ENCODE peak calls at places on chromosomes 5 and 9, in nine cellular contexts. One of them, this sample, is unnamed.

GRCh38 chr9:92328225-92328624 is 2.5 kb downstream of the CENPP start:
- DNase-seq in heart left ventricle: no peak
- DNase-seq in ELR: peak
- DNase-seq in foreskin keratinocyte: no peak
- DNase-seq in HFFc6: peak
- DNase-seq in bronchial epithelial cell: peak
- DNase-seq in MM.1S: no peak
- DNase-seq in T-cell: no peak
- DNase-seq in aorta: no peak
- DNase-seq in this sample: peak

GRCh38 chr9:726005-726404 is 115.5 kb upstream of the DMRT1 start:
- DNase-seq in heart left ventricle: no peak
- DNase-seq in ELR: no peak
- DNase-seq in foreskin keratinocyte: no peak
- DNase-seq in HFFc6: no peak
- DNase-seq in bronchial epithelial cell: no peak
- DNase-seq in MM.1S: no peak
- DNase-seq in T-cell: no peak
- DNase-seq in aorta: no peak
- DNase-seq in this sample: no peak

GRCh38 chr9:130459941-130460340 is 15.2 kb downstream of the ASS1 start:
- DNase-seq in heart left ventricle: no peak
- DNase-seq in ELR: no peak
- DNase-seq in foreskin keratinocyte: no peak
- DNase-seq in HFFc6: no peak
- DNase-seq in bronchial epithelial cell: no peak
- DNase-seq in MM.1S: no peak
- DNase-seq in T-cell: no peak
- DNase-seq in aorta: no peak
- DNase-seq in this sample: no peak

GRCh38 chr9:131642496-131643083 is 97.3 kb downstream of the PRRT1B start:
- DNase-seq in heart left ventricle: no peak
- DNase-seq in ELR: no peak
- DNase-seq in foreskin keratinocyte: no peak
- DNase-seq in HFFc6: no peak
- DNase-seq in bronchial epithelial cell: no peak
- DNase-seq in MM.1S: peak
- DNase-seq in T-cell: no peak
- DNase-seq in aorta: no peak
- DNase-seq in this sample: no peak

GRCh38 chr9:27714388-27714787 is 141.1 kb upstream of the C9orf72 start:
- DNase-seq in heart left ventricle: no peak
- DNase-seq in ELR: no peak
- DNase-seq in foreskin keratinocyte: no peak
- DNase-seq in HFFc6: no peak
- DNase-seq in bronchial epithelial cell: peak
- DNase-seq in MM.1S: no peak
- DNase-seq in T-cell: no peak
- DNase-seq in aorta: no peak
- DNase-seq in this sample: peak

GRCh38 chr9:108743901-108744371 is 111.8 kb downstream of the ACTL7B start:
- DNase-seq in heart left ventricle: no peak
- DNase-seq in ELR: no peak
- DNase-seq in foreskin keratinocyte: peak
- DNase-seq in HFFc6: no peak
- DNase-seq in bronchial epithelial cell: peak
- DNase-seq in MM.1S: no peak
- DNase-seq in T-cell: no peak
- DNase-seq in aorta: no peak
- DNase-seq in this sample: no peak

GRCh38 chr5:43573058-43573457 is 16.2 kb upstream of the PAIP1 start:
- DNase-seq in heart left ventricle: no peak
- DNase-seq in ELR: no peak
- DNase-seq in foreskin keratinocyte: no peak
- DNase-seq in HFFc6: no peak
- DNase-seq in bronchial epithelial cell: no peak
- DNase-seq in MM.1S: no peak
- DNase-seq in T-cell: no peak
- DNase-seq in aorta: no peak
- DNase-seq in this sample: no peak

GRCh38 chr9:6625363-6625762 is 20.2 kb downstream of the GLDC start:
- DNase-seq in heart left ventricle: no peak
- DNase-seq in ELR: no peak
- DNase-seq in foreskin keratinocyte: no peak
- DNase-seq in HFFc6: no peak
- DNase-seq in bronchial epithelial cell: no peak
- DNase-seq in MM.1S: no peak
- DNase-seq in T-cell: no peak
- DNase-seq in aorta: no peak
- DNase-seq in this sample: no peak

GRCh38 chr9:127388037-127388855 is 8.7 kb upstream of the SLC2A8 start:
- DNase-seq in heart left ventricle: no peak
- DNase-seq in ELR: peak
- DNase-seq in foreskin keratinocyte: peak
- DNase-seq in HFFc6: peak
- DNase-seq in bronchial epithelial cell: peak
- DNase-seq in MM.1S: peak
- DNase-seq in T-cell: peak
- DNase-seq in aorta: peak
- DNase-seq in this sample: peak

GRCh38 chr5:144484124-144484897 is 313.6 kb downstream of the KCTD16 start:
- DNase-seq in heart left ventricle: no peak
- DNase-seq in ELR: peak
- DNase-seq in foreskin keratinocyte: no peak
- DNase-seq in HFFc6: peak
- DNase-seq in bronchial epithelial cell: peak
- DNase-seq in MM.1S: no peak
- DNase-seq in T-cell: no peak
- DNase-seq in aorta: no peak
- DNase-seq in this sample: peak

GRCh38 chr5:103114440-103114839 is 5.5 kb downstream of the GIN1 start:
- DNase-seq in heart left ventricle: no peak
- DNase-seq in ELR: no peak
- DNase-seq in foreskin keratinocyte: no peak
- DNase-seq in HFFc6: no peak
- DNase-seq in bronchial epithelial cell: no peak
- DNase-seq in MM.1S: no peak
- DNase-seq in T-cell: no peak
- DNase-seq in aorta: no peak
- DNase-seq in this sample: peak

GRCh38 chr9:27527702-27528277 is 1.8 kb downstream of the MOB3B start:
- DNase-seq in heart left ventricle: no peak
- DNase-seq in ELR: no peak
- DNase-seq in foreskin keratinocyte: peak
- DNase-seq in HFFc6: no peak
- DNase-seq in bronchial epithelial cell: no peak
- DNase-seq in MM.1S: no peak
- DNase-seq in T-cell: no peak
- DNase-seq in aorta: no peak
- DNase-seq in this sample: no peak

GRCh38 chr5:72363146-72363802 is 43.1 kb downstream of the PTCD2 start:
- DNase-seq in heart left ventricle: no peak
- DNase-seq in ELR: peak
- DNase-seq in foreskin keratinocyte: peak
- DNase-seq in HFFc6: peak
- DNase-seq in bronchial epithelial cell: peak
- DNase-seq in MM.1S: no peak
- DNase-seq in T-cell: no peak
- DNase-seq in aorta: no peak
- DNase-seq in this sample: peak

GRCh38 chr5:1246711-1247431 is 21.7 kb downstream of the SLC6A18 start:
- DNase-seq in heart left ventricle: no peak
- DNase-seq in ELR: no peak
- DNase-seq in foreskin keratinocyte: no peak
- DNase-seq in HFFc6: no peak
- DNase-seq in bronchial epithelial cell: no peak
- DNase-seq in MM.1S: no peak
- DNase-seq in T-cell: no peak
- DNase-seq in aorta: no peak
- DNase-seq in this sample: peak

GRCh38 chr9:107105784-107106183 is 177.3 kb upstream of the RAD23B start:
- DNase-seq in heart left ventricle: no peak
- DNase-seq in ELR: no peak
- DNase-seq in foreskin keratinocyte: no peak
- DNase-seq in HFFc6: no peak
- DNase-seq in bronchial epithelial cell: no peak
- DNase-seq in MM.1S: no peak
- DNase-seq in T-cell: no peak
- DNase-seq in aorta: no peak
- DNase-seq in this sample: no peak

GRCh38 chr5:106086352-106086751 is 1584.4 kb downstream of the EFNA5 start:
- DNase-seq in heart left ventricle: no peak
- DNase-seq in ELR: no peak
- DNase-seq in foreskin keratinocyte: no peak
- DNase-seq in HFFc6: no peak
- DNase-seq in bronchial epithelial cell: no peak
- DNase-seq in MM.1S: no peak
- DNase-seq in T-cell: no peak
- DNase-seq in aorta: no peak
- DNase-seq in this sample: no peak

GRCh38 chr5:181124526-181124925 is 6.4 kb downstream of the OR2V1 start:
- DNase-seq in heart left ventricle: no peak
- DNase-seq in ELR: no peak
- DNase-seq in foreskin keratinocyte: no peak
- DNase-seq in HFFc6: no peak
- DNase-seq in bronchial epithelial cell: no peak
- DNase-seq in MM.1S: no peak
- DNase-seq in T-cell: no peak
- DNase-seq in aorta: no peak
- DNase-seq in this sample: no peak

GRCh38 chr5:154826-155225 is 36.5 kb upstream of the LRRC14B start:
- DNase-seq in heart left ventricle: no peak
- DNase-seq in ELR: no peak
- DNase-seq in foreskin keratinocyte: no peak
- DNase-seq in HFFc6: no peak
- DNase-seq in bronchial epithelial cell: no peak
- DNase-seq in MM.1S: no peak
- DNase-seq in T-cell: no peak
- DNase-seq in aorta: no peak
- DNase-seq in this sample: no peak

GRCh38 chr5:144048254-144048856 is 122.1 kb downstream of the YIPF5 start:
- DNase-seq in heart left ventricle: no peak
- DNase-seq in ELR: no peak
- DNase-seq in foreskin keratinocyte: no peak
- DNase-seq in HFFc6: no peak
- DNase-seq in bronchial epithelial cell: no peak
- DNase-seq in MM.1S: no peak
- DNase-seq in T-cell: no peak
- DNase-seq in aorta: no peak
- DNase-seq in this sample: no peak

GRCh38 chr9:128358861-128359260 is 12.3 kb upstream of the URM1 start:
- DNase-seq in heart left ventricle: no peak
- DNase-seq in ELR: no peak
- DNase-seq in foreskin keratinocyte: no peak
- DNase-seq in HFFc6: peak
- DNase-seq in bronchial epithelial cell: no peak
- DNase-seq in MM.1S: no peak
- DNase-seq in T-cell: no peak
- DNase-seq in aorta: no peak
- DNase-seq in this sample: no peak

This sample was measured in PC-3.